ENCODE peak calls at places on chromosomes 5 and 9, in seven cellular contexts. N, Q, I, X, D, T and R are unnamed samples.

GRCh38 chr5:15009420-15009819 is 137.8 kb upstream of the ANKH start:
- DNase-seq in N (no peak), Q (peak; percentile 51), I (peak; percentile 11), X (peak; percentile 96), D (no peak), T (no peak), R (peak; percentile 28)

GRCh38 chr5:9324348-9325056 is 221.4 kb downstream of the SEMA5A start:
- DNase-seq in N (no peak), Q (no peak), I (no peak), X (no peak), D (no peak), T (no peak), R (no peak)

GRCh38 chr5:93191016-93191415 is 390.0 kb downstream of the NR2F1-AS1 start:
- DNase-seq in N (no peak), Q (no peak), I (no peak), X (no peak), D (no peak), T (no peak), R (no peak)

GRCh38 chr9:97766092-97766491 is 69.0 kb upstream of the XPA start:
- DNase-seq in N (no peak), Q (no peak), I (no peak), X (no peak), D (no peak), T (no peak), R (no peak)

GRCh38 chr9:121857941-121858340 is 206.5 kb downstream of the DAB2IP start:
- DNase-seq in N (no peak), Q (no peak), I (no peak), X (no peak), D (peak; percentile 41), T (no peak), R (no peak)

GRCh38 chr5:56167522-56167921 is 65.6 kb downstream of the ANKRD55 start:
- DNase-seq in N (no peak), Q (no peak), I (no peak), X (no peak), D (no peak), T (no peak), R (no peak)

GRCh38 chr5:133611357-133612020 is 852 bp downstream of the FSTL4 start:
- DNase-seq in N (peak; percentile 32), Q (no peak), I (peak; percentile 20), X (no peak), D (peak; percentile 81), T (no peak), R (no peak)

GRCh38 chr5:112303685-112304084 is 115.4 kb downstream of the EPB41L4A start:
- DNase-seq in N (no peak), Q (no peak), I (no peak), X (no peak), D (no peak), T (no peak), R (no peak)

DNA sequence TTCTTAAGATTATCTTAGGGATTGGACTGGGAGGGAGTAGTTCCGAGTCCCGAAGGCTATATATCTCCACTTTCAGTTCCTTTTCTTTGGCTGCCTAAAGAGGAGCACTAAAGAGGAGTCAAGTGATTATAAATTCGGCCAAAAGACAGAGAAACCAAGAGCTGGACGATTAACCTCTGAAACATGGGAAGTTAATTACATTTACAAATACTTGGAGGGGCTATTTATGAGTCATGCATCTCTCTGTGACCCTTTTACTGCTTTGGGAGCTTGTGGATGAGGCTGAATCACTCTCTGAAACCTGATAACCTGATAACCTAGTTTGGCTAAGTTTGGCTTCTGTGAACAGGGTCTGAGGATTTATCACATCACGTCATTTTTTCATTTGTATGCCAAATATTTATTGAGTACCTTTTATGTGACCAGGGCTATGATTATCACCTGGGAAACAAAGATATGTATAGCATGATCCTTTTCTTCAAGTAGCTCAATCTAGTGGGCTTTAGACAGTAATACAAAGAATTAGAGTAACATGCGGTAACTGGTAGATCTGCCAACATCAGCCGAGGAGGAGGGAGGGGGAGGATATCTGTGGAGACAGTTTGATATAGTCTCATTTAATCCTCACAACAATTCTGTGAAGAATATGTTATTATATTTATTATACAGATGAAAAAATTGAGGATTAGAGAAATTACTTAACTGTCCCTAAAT is 180.9 kb downstream of the CD180 start:
- DNase-seq in N (no peak), Q (no peak), I (peak; percentile 40), X (no peak), D (no peak), T (no peak), R (peak; percentile 35)
- TF ChIP-seq SP1 in N (no peak), Q (peak; percentile 17), I (no peak), X (no peak), D (no peak), T (no peak), R (no peak)

GRCh38 chr5:64973226-64973625 is 204.5 kb downstream of the CWC27 start:
- DNase-seq in N (no peak), Q (no peak), I (no peak), X (no peak), D (no peak), T (no peak), R (no peak)

GRCh38 chr5:64971990-64972389 is 203.3 kb downstream of the CWC27 start:
- DNase-seq in N (no peak), Q (no peak), I (no peak), X (no peak), D (no peak), T (no peak), R (no peak)

GRCh38 chr5:64972591-64972990 is 203.9 kb downstream of the CWC27 start:
- DNase-seq in N (no peak), Q (no peak), I (no peak), X (no peak), D (no peak), T (no peak), R (no peak)

DNA sequence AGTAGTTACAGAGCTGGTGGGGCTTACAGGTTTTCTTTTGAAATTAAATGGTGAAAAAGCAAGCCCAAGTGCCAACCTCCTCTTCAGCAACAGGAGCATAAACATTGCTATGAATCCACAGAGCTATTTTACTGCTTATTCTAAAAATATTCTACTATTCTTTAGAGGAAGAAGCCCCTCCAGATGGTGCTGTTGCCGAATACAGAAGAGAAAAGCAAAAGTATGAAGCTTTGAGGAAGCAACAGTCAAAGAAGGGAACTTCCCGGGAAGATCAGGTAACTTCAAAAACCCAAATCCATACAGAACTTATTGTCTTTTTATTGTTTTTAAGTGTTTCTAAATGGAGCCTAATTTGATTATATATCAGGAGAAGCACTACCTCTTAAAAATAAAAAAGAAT is 202.8 kb downstream of the CWC27 start:
- DNase-seq in N (no peak), Q (no peak), I (no peak), X (no peak), D (no peak), T (no peak), R (no peak)
- TF ChIP-seq SP1 in N (no peak), Q (no peak), I (no peak), X (no peak), D (no peak), T (no peak), R (no peak)

GRCh38 chr9:92499701-92500100 is 17.4 kb upstream of the ASPN start:
- DNase-seq in N (no peak), Q (no peak), I (no peak), X (no peak), D (no peak), T (no peak), R (no peak)

GRCh38 chr9:92500725-92501124 is 18.4 kb upstream of the ASPN start:
- DNase-seq in N (no peak), Q (no peak), I (no peak), X (no peak), D (no peak), T (no peak), R (no peak)

GRCh38 chr9:92506184-92506857 is 24.0 kb upstream of the ASPN start:
- DNase-seq in N (no peak), Q (no peak), I (no peak), X (no peak), D (no peak), T (no peak), R (no peak)

GRCh38 chr9:92504881-92505280 is 22.6 kb upstream of the ASPN start:
- DNase-seq in N (no peak), Q (no peak), I (no peak), X (no peak), D (no peak), T (no peak), R (no peak)

DNA sequence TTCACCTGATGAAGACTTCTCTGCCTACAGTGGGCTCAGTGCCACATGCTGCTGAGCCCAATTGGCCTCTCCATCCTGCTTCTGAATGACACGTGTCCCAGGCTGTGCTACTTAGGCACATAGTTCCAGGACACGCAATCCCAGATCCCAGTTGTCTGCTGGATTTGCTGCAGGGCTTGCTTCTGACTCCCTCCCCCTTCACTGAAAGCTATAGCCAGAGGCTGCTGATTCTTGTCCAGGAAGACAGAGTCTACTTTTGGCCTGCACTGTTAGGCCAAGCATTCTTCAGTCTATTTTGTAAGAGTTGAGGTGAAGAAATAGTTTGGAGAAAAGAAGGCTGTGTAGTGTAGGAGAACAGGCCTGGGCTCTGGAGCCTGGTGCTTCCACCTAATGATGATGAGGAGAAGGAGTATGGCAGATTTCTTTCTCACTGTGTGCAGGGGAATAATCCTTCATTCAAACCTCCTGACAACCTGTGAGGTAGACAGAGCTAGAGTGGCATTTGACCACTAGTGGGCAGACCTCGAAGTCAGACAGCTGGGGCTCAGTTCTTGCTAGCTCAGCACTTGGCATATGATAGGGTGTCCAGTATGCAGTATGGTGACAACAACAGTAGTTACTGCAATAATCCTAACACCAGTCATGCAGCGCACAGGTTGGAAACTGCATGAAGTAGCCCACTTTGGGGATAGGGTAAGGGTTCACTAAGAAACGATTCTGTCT is 19.5 kb upstream of the ASPN start:
- DNase-seq in N (peak; percentile 44), Q (peak; percentile 52), I (peak; percentile 58), X (peak; percentile 46), D (no peak), T (no peak), R (peak; percentile 49)
- TF ChIP-seq SP1 in N (no peak), Q (no peak), I (no peak), X (no peak), D (no peak), T (no peak), R (no peak)

DNA sequence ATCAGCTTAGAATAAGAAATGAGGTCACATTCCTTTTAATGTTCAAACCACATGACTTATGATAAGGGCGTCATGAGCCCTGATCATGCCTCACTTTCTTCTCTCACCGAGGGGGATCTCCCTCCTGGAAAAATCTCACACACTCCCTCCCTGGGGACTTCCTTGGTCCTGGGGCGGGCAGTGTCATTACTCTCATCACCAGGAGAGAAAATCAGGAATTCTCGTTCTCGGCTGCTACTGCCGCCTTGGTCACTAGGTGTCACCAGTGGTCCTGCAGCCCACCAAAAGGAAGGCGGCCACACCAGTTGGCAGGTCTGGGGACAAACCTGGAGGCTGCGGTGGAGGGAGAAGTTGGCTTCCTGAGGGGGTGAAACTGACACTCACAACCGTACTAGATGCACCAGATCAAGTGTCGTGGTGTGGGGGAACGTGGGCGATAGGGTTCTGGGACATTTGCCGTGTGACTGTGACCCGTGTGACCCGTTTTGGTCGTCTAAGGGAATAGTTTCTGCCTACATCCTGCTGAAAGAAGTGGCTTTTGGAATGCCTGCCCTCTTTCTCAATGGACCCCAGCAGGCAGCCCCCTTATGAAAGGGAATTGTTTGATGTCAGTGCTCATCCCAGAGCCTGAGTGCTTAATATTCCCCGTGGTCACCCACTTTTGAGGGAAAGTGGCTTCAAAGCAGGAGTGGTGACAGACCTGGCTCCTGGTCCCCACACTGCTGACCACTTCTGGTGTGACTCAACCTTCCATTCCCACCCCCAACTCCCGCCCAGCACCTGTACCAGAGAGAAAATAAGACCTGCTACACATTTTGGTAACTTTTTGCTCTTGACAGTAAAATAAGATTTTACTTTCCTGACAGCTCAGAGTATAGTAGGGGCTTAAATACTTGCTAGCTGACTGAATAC is 63.2 kb downstream of the ACER2 start:
- DNase-seq in N (peak; percentile 80), Q (peak; percentile 48), I (peak; percentile 89), X (peak; percentile 41), D (peak; percentile 88), T (no peak), R (peak; percentile 60)
- TF ChIP-seq SP1 in N (no peak), Q (no peak), I (no peak), X (no peak), D (no peak), T (no peak), R (no peak)